ENCODE peak calls at places on chromosomes 13 and 19, in eight cellular contexts. C is GM23338; E is fibroblast of the aortic adventitia; A is RWPE1; X is MV-4-11; W is T-helper 2 cell; P is activated CD4-positive, alpha-beta T cell treated with anti-CD3 and anti-CD28 coated beads, Interleukin-2, amount 50 U/mL, for 4 hours; M is ELR. I is an unnamed sample.

GRCh38 chr13:43846496-43846895 is 33.0 kb downstream of the CCDC122 start:
- DNase-seq in C (no peak), E (peak; percentile 94), A (no peak), X (no peak), W (no peak), P (no peak), M (no peak), I (no peak)

GRCh38 chr13:39676315-39676876 is 20.9 kb downstream of the COG6 start:
- DNase-seq in C (peak; percentile 77), E (peak; percentile 75), A (peak; percentile 13), X (peak; percentile 36), W (peak; percentile 55), P (no peak), M (peak; percentile 76), I (peak; percentile 16)

GRCh38 chr19:18729933-18730530 is 46.6 kb downstream of the CRTC1 start:
- DNase-seq in C (no peak), E (no peak), A (no peak), X (no peak), W (no peak), P (no peak), M (no peak), I (no peak)

GRCh38 chr19:7989071-7989575 is 16.3 kb downstream of the ELAVL1 start:
- DNase-seq in C (no peak), E (peak; percentile 46), A (peak; percentile 76), X (no peak), W (no peak), P (no peak), M (no peak), I (no peak)

GRCh38 chr19:8639821-8640401 is 9.5 kb downstream of the NFILZ start:
- DNase-seq in C (peak; percentile 32), E (peak; percentile 38), A (no peak), X (peak; percentile 54), W (no peak), P (no peak), M (no peak), I (no peak)

GRCh38 chr13:58343081-58343480 is 711.5 kb downstream of the PCDH17 start:
- DNase-seq in C (no peak), E (no peak), A (no peak), X (no peak), W (no peak), P (no peak), M (no peak), I (no peak)

GRCh38 chr13:93280688-93281087 is 54.1 kb downstream of the GPC6 start:
- DNase-seq in C (no peak), E (no peak), A (no peak), X (no peak), W (no peak), P (no peak), M (no peak), I (no peak)

GRCh38 chr13:99087954-99088491 is 110.2 kb upstream of the DOCK9 start:
- DNase-seq in C (peak; percentile 50), E (no peak), A (no peak), X (no peak), W (peak; percentile 76), P (no peak), M (no peak), I (no peak)

GRCh38 chr13:99275093-99275469 is 16.9 kb upstream of the GPR18 start:
- DNase-seq in C (no peak), E (peak; percentile 54), A (no peak), X (no peak), W (peak; percentile 87), P (no peak), M (peak; percentile 79), I (no peak)

GRCh38 chr19:14138576-14139265 is 2.3 kb upstream of the ASF1B start:
- DNase-seq in C (no peak), E (peak; percentile 48), A (no peak), X (no peak), W (no peak), P (no peak), M (peak; percentile 75), I (no peak)

GRCh38 chr13:43272866-43273265 is 249.5 kb downstream of the DNAJC15 start:
- DNase-seq in C (no peak), E (no peak), A (no peak), X (no peak), W (no peak), P (no peak), M (no peak), I (no peak)

GRCh38 chr19:51103811-51104470 is 4.3 kb downstream of the CTU1 start:
- DNase-seq in C (peak; percentile 31), E (no peak), A (no peak), X (no peak), W (no peak), P (no peak), M (no peak), I (no peak)

GRCh38 chr13:106513025-106513424 is 22.4 kb downstream of the EFNB2 start:
- DNase-seq in C (no peak), E (no peak), A (no peak), X (no peak), W (no peak), P (no peak), M (peak; percentile 55), I (no peak)

GRCh38 chr13:23828086-23828485 is 61.1 kb downstream of the MIPEP start:
- DNase-seq in C (no peak), E (no peak), A (no peak), X (no peak), W (no peak), P (no peak), M (no peak), I (no peak)

GRCh38 chr13:100428966-100429365 is 159.6 kb downstream of the GGACT start:
- DNase-seq in C (no peak), E (no peak), A (no peak), X (no peak), W (no peak), P (no peak), M (no peak), I (no peak)

GRCh38 chr13:98396071-98396710 is 180.7 kb downstream of the STK24 start:
- DNase-seq in C (no peak), E (no peak), A (no peak), X (no peak), W (no peak), P (no peak), M (no peak), I (no peak)

GRCh38 chr19:6318772-6319171 is 14.6 kb downstream of the ACER1 start:
- DNase-seq in C (no peak), E (peak; percentile 7), A (peak; percentile 45), X (no peak), W (peak; percentile 12), P (no peak), M (peak; percentile 58), I (no peak)

GRCh38 chr19:15264061-15264932 is 32.0 kb upstream of the EPHX3 start:
- DNase-seq in C (peak; percentile 93), E (peak; percentile 78), A (peak; percentile 32), X (peak; percentile 34), W (peak; percentile 52), P (peak; percentile 72), M (peak; percentile 79), I (peak; percentile 57)

GRCh38 chr13:51674276-51674675 is 90.0 kb downstream of the WDFY2 start:
- DNase-seq in C (peak; percentile 65), E (no peak), A (peak; percentile 62), X (no peak), W (no peak), P (no peak), M (no peak), I (peak; percentile 81)

GRCh38 chr19:45173816-45174215 is 4.2 kb downstream of the TRAPPC6A start:
- DNase-seq in C (no peak), E (no peak), A (no peak), X (peak; percentile 35), W (no peak), P (no peak), M (peak; percentile 64), I (no peak)

GRCh38 chr13:77465595-77466195 is 69.8 kb upstream of the SCEL start:
- DNase-seq in C (no peak), E (peak; percentile 12), A (no peak), X (no peak), W (no peak), P (no peak), M (peak; percentile 4), I (no peak)

GRCh38 chr19:18650468-18651001 is 13.7 kb downstream of the KLHL26 start:
- DNase-seq in C (no peak), E (peak; percentile 89), A (no peak), X (no peak), W (no peak), P (no peak), M (peak; percentile 83), I (no peak)

GRCh38 chr19:50460161-50460765 is 16.0 kb upstream of the EMC10 start:
- DNase-seq in C (peak; percentile 25), E (peak; percentile 43), A (peak; percentile 12), X (peak; percentile 73), W (peak; percentile 70), P (no peak), M (peak; percentile 57), I (peak; percentile 23)

GRCh38 chr13:34675626-34676025 is 266.4 kb upstream of the NBEA start:
- DNase-seq in C (no peak), E (no peak), A (no peak), X (no peak), W (no peak), P (no peak), M (no peak), I (no peak)

GRCh38 chr19:55174425-55175116 is 5.5 kb downstream of the SYT5 start:
- DNase-seq in C (no peak), E (no peak), A (no peak), X (no peak), W (no peak), P (no peak), M (no peak), I (no peak)